ENCODE peak calls at places on chromosome X, in four cellular contexts. E is ascending aorta, W is IMR-90, P is MCF 10A. B is an unnamed sample.

GRCh38 chrX:15202458-15203177 is 67.3 kb downstream of the ASB9 start:
- DNase-seq in E (no peak), W (no peak), P (peak), B (no peak)

GRCh38 chrX:40012800-40013682 is 84.7 kb downstream of the BCOR start:
- DNase-seq in E (peak), W (peak), P (peak), B (no peak)

GRCh38 chrX:153603131-153603656 is 4.3 kb upstream of the CCNQ start:
- DNase-seq in E (no peak), W (no peak), P (no peak), B (no peak)

GRCh38 chrX:81202989-81203388 is 1.1 kb downstream of the SH3BGRL start:
- DNase-seq in E (no peak), W (no peak), P (no peak), B (no peak)

GRCh38 chrX:15143050-15143824 is 126.6 kb downstream of the ASB9 start:
- DNase-seq in E (no peak), W (peak), P (peak), B (no peak)

GRCh38 chrX:152958047-152958446 is 35.9 kb downstream of the PNMA5 start:
- DNase-seq in E (no peak), W (no peak), P (no peak), B (no peak)

GRCh38 chrX:3346436-3347329 is at the start of gene MXRA5:
- DNase-seq in E (no peak), W (peak), P (no peak), B (no peak)

GRCh38 chrX:39653656-39654055 is 444.1 kb downstream of the BCOR start:
- DNase-seq in E (no peak), W (no peak), P (no peak), B (no peak)

GRCh38 chrX:141638601-141639000 is 49.1 kb downstream of the SPANXA2 start:
- DNase-seq in E (no peak), W (no peak), P (no peak), B (no peak)

GRCh38 chrX:43559643-43560042 is 96.5 kb upstream of the MAOA start:
- DNase-seq in E (peak), W (peak), P (peak), B (no peak)

GRCh38 chrX:142156567-142156966 is 48.5 kb downstream of the MAGEC2 start:
- DNase-seq in E (no peak), W (no peak), P (no peak), B (no peak)

GRCh38 chrX:40266490-40267333 is 169.0 kb upstream of the BCOR start:
- DNase-seq in E (peak), W (peak), P (peak), B (peak)

GRCh38 chrX:69031971-69032391 is 133.3 kb downstream of the PJA1 start:
- DNase-seq in E (peak), W (peak), P (no peak), B (no peak)

GRCh38 chrX:69029696-69030245 is 135.5 kb downstream of the PJA1 start:
- DNase-seq in E (peak), W (no peak), P (no peak), B (no peak)

GRCh38 chrX:69028761-69029120 is 136.5 kb downstream of the PJA1 start:
- DNase-seq in E (no peak), W (no peak), P (no peak), B (no peak)

GRCh38 chrX:69032601-69033000 is 132.7 kb downstream of the PJA1 start:
- DNase-seq in E (peak), W (peak), P (peak), B (no peak)

DNA sequence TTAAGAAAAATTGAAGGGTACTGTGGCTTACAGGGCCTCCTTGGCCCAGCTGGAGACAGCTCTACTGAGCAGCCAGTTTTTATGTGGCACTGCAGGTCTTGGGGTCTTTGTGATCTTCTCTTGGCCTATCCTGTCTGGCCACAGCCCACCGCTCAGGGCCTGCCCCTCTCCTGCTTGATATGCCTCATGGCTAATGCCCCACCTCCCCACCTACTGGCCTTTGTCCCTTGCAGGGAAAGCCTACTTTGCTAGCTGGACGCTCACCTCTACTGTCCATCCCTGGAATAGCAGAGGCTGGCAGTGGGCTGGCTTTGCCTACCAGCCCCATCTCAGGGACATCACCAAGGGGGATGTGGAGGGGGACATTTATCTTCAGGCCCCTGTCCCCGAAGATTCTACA is 134.1 kb downstream of the PJA1 start:
- DNase-seq in E (peak), W (no peak), P (no peak), B (no peak)
- TF ChIP-seq CTCF in E (no peak), W (no peak), P (peak), B (no peak)

GRCh38 chrX:106791495-106791894 is 11.0 kb upstream of the TBC1D8B start:
- DNase-seq in E (no peak), W (peak), P (peak), B (no peak)
- TF ChIP-seq CTCF in E (peak), W (peak), P (peak), B (peak)

GRCh38 chrX:107721318-107721717 is 54.3 kb downstream of the TSC22D3 start:
- DNase-seq in E (no peak), W (no peak), P (no peak), B (no peak)

GRCh38 chrX:107716816-107717700 is 58.5 kb downstream of the TSC22D3 start:
- DNase-seq in E (peak), W (peak), P (peak), B (peak)

GRCh38 chrX:107715331-107716044 is 60.1 kb downstream of the TSC22D3 start:
- DNase-seq in E (peak), W (peak), P (no peak), B (no peak)

GRCh38 chrX:107716045-107716684 is 59.4 kb downstream of the TSC22D3 start:
- DNase-seq in E (peak), W (peak), P (no peak), B (no peak)

GRCh38 chrX:107718156-107718621 is 57.4 kb downstream of the TSC22D3 start:
- DNase-seq in E (peak), W (peak), P (peak), B (no peak)
- TF ChIP-seq CTCF in E (peak), W (peak), P (peak), B (peak)

GRCh38 chrX:129678176-129678880 is 23.6 kb upstream of the APLN start:
- DNase-seq in E (peak), W (no peak), P (peak), B (no peak)
- TF ChIP-seq CTCF in E (peak), W (no peak), P (no peak), B (peak)